ENCODE peak calls at places on chromosome 2, in eight cellular contexts. One of them, this sample, is unnamed.
A peak's percentile ranks its signal among the peaks of the same experiment; 100 is the strongest.

GRCh38 chr2:26244479-26245230 is at the start of the genes HADHA and HADHB:
- DNase-seq in GM23248: peak; percentile 94
- DNase-seq in fibroblast of lung: peak; percentile 84
- DNase-seq in fibroblast of pulmonary artery: peak; percentile 94
- DNase-seq in ovary: peak; percentile 90
- DNase-seq in foreskin fibroblast: peak; percentile 96
- DNase-seq in A549: peak; percentile 97
- DNase-seq in GM06990: peak; percentile 92
- DNase-seq in this sample: peak; percentile 69

GRCh38 chr2:63444565-63445288 is 143.6 kb downstream of the WDPCP start:
- DNase-seq in GM06990: peak; percentile 16
- DNase-seq in fibroblast of pulmonary artery: no peak
- DNase-seq in ovary: no peak
- DNase-seq in A549: no peak
- DNase-seq in foreskin fibroblast: no peak
- DNase-seq in fibroblast of lung: no peak
- DNase-seq in GM23248: no peak
- DNase-seq in this sample: no peak

GRCh38 chr2:186984966-186985365 is 136.0 kb upstream of the ZSWIM2 start:
- DNase-seq in fibroblast of lung: no peak
- DNase-seq in fibroblast of pulmonary artery: no peak
- DNase-seq in ovary: no peak
- DNase-seq in foreskin fibroblast: no peak
- DNase-seq in A549: no peak
- DNase-seq in GM06990: no peak
- DNase-seq in GM23248: no peak
- DNase-seq in this sample: no peak

GRCh38 chr2:172100080-172101007 is 2.4 kb downstream of the DLX2 start:
- DNase-seq in fibroblast of lung: no peak
- DNase-seq in fibroblast of pulmonary artery: no peak
- DNase-seq in GM06990: no peak
- DNase-seq in A549: no peak
- DNase-seq in GM23248: peak; percentile 68
- DNase-seq in ovary: no peak
- DNase-seq in foreskin fibroblast: peak; percentile 27
- DNase-seq in this sample: no peak

GRCh38 chr2:176518823-176519222 is 249.6 kb downstream of the MTX2 start:
- DNase-seq in A549: peak; percentile 2
- DNase-seq in GM23248: no peak
- DNase-seq in foreskin fibroblast: no peak
- DNase-seq in ovary: no peak
- DNase-seq in fibroblast of lung: no peak
- DNase-seq in fibroblast of pulmonary artery: peak; percentile 36
- DNase-seq in GM06990: no peak
- DNase-seq in this sample: no peak

GRCh38 chr2:156649596-156649995 is 213.4 kb downstream of the GPD2 start:
- DNase-seq in fibroblast of pulmonary artery: no peak
- DNase-seq in GM06990: no peak
- DNase-seq in foreskin fibroblast: no peak
- DNase-seq in fibroblast of lung: peak; percentile 3
- DNase-seq in A549: no peak
- DNase-seq in ovary: no peak
- DNase-seq in GM23248: no peak
- DNase-seq in this sample: peak; percentile 32

GRCh38 chr2:69576895-69577294 is 66.6 kb downstream of the AAK1 start:
- DNase-seq in fibroblast of lung: no peak
- DNase-seq in foreskin fibroblast: peak; percentile 74
- DNase-seq in GM06990: no peak
- DNase-seq in fibroblast of pulmonary artery: no peak
- DNase-seq in ovary: no peak
- DNase-seq in A549: no peak
- DNase-seq in GM23248: peak; percentile 41
- DNase-seq in this sample: no peak

GRCh38 chr2:88818381-88818780 is 126.9 kb downstream of the RPIA start:
- DNase-seq in A549: no peak
- DNase-seq in fibroblast of lung: no peak
- DNase-seq in GM23248: no peak
- DNase-seq in ovary: no peak
- DNase-seq in GM06990: no peak
- DNase-seq in fibroblast of pulmonary artery: peak; percentile 43
- DNase-seq in foreskin fibroblast: no peak
- DNase-seq in this sample: no peak

GRCh38 chr2:56474412-56475158 is 290.8 kb downstream of the CCDC85A start:
- DNase-seq in A549: peak; percentile 5
- DNase-seq in fibroblast of pulmonary artery: peak; percentile 54
- DNase-seq in fibroblast of lung: peak; percentile 52
- DNase-seq in GM06990: no peak
- DNase-seq in foreskin fibroblast: no peak
- DNase-seq in ovary: no peak
- DNase-seq in GM23248: peak; percentile 31
- DNase-seq in this sample: peak; percentile 24

GRCh38 chr2:218865999-218866398 is 6.4 kb downstream of the WNT6 start:
- DNase-seq in fibroblast of pulmonary artery: no peak
- DNase-seq in A549: no peak
- DNase-seq in GM23248: no peak
- DNase-seq in GM06990: no peak
- DNase-seq in fibroblast of lung: no peak
- DNase-seq in ovary: no peak
- DNase-seq in foreskin fibroblast: no peak
- DNase-seq in this sample: no peak

GRCh38 chr2:118202707-118203303 is 114.5 kb downstream of the INSIG2 start:
- DNase-seq in fibroblast of lung: peak; percentile 29
- DNase-seq in ovary: no peak
- DNase-seq in A549: peak; percentile 54
- DNase-seq in GM06990: no peak
- DNase-seq in foreskin fibroblast: peak; percentile 74
- DNase-seq in GM23248: peak; percentile 80
- DNase-seq in fibroblast of pulmonary artery: peak; percentile 59
- DNase-seq in this sample: peak; percentile 18

GRCh38 chr2:144501118-144501517 is 18.8 kb downstream of the ZEB2 start:
- DNase-seq in fibroblast of pulmonary artery: peak; percentile 21
- DNase-seq in GM23248: peak; percentile 45
- DNase-seq in fibroblast of lung: peak; percentile 64
- DNase-seq in foreskin fibroblast: peak; percentile 80
- DNase-seq in ovary: no peak
- DNase-seq in GM06990: no peak
- DNase-seq in A549: no peak
- DNase-seq in this sample: no peak

GRCh38 chr2:220147186-220147585 is 519.8 kb downstream of the SLC4A3 start:
- DNase-seq in GM06990: no peak
- DNase-seq in GM23248: peak; percentile 75
- DNase-seq in ovary: no peak
- DNase-seq in A549: no peak
- DNase-seq in fibroblast of lung: peak; percentile 92
- DNase-seq in foreskin fibroblast: peak; percentile 57
- DNase-seq in fibroblast of pulmonary artery: peak; percentile 14
- DNase-seq in this sample: peak; percentile 60

DNA sequence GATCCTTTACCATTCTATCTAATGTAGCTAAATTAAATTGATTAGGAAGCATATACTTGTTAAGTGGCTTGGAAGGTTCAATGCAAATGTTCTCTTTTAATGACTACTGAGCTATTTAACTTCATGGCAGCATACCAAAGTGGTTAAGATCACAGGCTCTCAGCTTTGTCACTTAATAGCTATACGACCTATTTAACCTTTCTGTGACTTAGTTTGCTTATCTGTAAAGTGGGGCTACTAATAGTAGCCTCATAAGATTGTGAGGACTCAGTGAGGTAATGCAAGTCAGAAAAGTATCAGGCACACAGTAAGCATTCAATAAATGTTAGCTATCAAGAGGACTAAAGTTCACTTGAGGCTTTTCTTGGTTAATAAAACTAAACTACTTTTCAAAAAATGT is 4.3 kb downstream of the CKAP2L start:
- DNase-seq in fibroblast of pulmonary artery: no peak
- DNase-seq in A549: no peak
- DNase-seq in GM23248: no peak
- DNase-seq in ovary: no peak
- DNase-seq in foreskin fibroblast: no peak
- DNase-seq in GM06990: no peak
- DNase-seq in fibroblast of lung: no peak
- DNase-seq in this sample: no peak
- H3K4me3 ChIP-seq in fibroblast of pulmonary artery: no peak overlapping the region
- H3K4me3 ChIP-seq in A549: no peak overlapping the region
- H3K4me3 ChIP-seq in GM23248: no peak overlapping the region
- H3K4me3 ChIP-seq in ovary: no peak overlapping the region
- H3K4me3 ChIP-seq in foreskin fibroblast: no peak overlapping the region
- H3K4me3 ChIP-seq in GM06990: no peak overlapping the region
- H3K4me3 ChIP-seq in fibroblast of lung: no peak overlapping the region
- H3K4me3 ChIP-seq in this sample: no peak overlapping the region

GRCh38 chr2:54465143-54465542 is 9.0 kb downstream of the SPTBN1 start:
- DNase-seq in foreskin fibroblast: no peak
- DNase-seq in fibroblast of lung: no peak
- DNase-seq in fibroblast of pulmonary artery: no peak
- DNase-seq in GM23248: no peak
- DNase-seq in ovary: no peak
- DNase-seq in GM06990: no peak
- DNase-seq in A549: no peak
- DNase-seq in this sample: no peak

GRCh38 chr2:54464334-54464733 is 8.2 kb downstream of the SPTBN1 start:
- DNase-seq in A549: no peak
- DNase-seq in GM06990: no peak
- DNase-seq in GM23248: no peak
- DNase-seq in fibroblast of lung: no peak
- DNase-seq in fibroblast of pulmonary artery: no peak
- DNase-seq in foreskin fibroblast: no peak
- DNase-seq in ovary: no peak
- DNase-seq in this sample: no peak

GRCh38 chr2:54457326-54458023 is 1.3 kb downstream of the SPTBN1 start:
- DNase-seq in GM06990: peak; percentile 43
- DNase-seq in foreskin fibroblast: peak; percentile 56
- DNase-seq in ovary: peak; percentile 23
- DNase-seq in GM23248: peak; percentile 67
- DNase-seq in A549: peak; percentile 39
- DNase-seq in fibroblast of pulmonary artery: no peak
- DNase-seq in fibroblast of lung: peak; percentile 33
- DNase-seq in this sample: no peak

GRCh38 chr2:54459037-54459441 is 2.9 kb downstream of the SPTBN1 start:
- DNase-seq in A549: peak; percentile 32
- DNase-seq in fibroblast of lung: peak; percentile 63
- DNase-seq in GM06990: no peak
- DNase-seq in foreskin fibroblast: peak; percentile 76
- DNase-seq in ovary: no peak
- DNase-seq in GM23248: peak; percentile 90
- DNase-seq in fibroblast of pulmonary artery: peak; percentile 73
- DNase-seq in this sample: no peak

GRCh38 chr2:54461251-54461650 is 5.1 kb downstream of the SPTBN1 start:
- DNase-seq in fibroblast of pulmonary artery: peak; percentile 87
- DNase-seq in ovary: no peak
- DNase-seq in fibroblast of lung: no peak
- DNase-seq in GM23248: peak; percentile 84
- DNase-seq in foreskin fibroblast: peak; percentile 75
- DNase-seq in A549: no peak
- DNase-seq in GM06990: no peak
- DNase-seq in this sample: no peak
- H3K4me3 ChIP-seq in fibroblast of pulmonary artery: no peak overlapping the region
- H3K4me3 ChIP-seq in ovary: no peak overlapping the region
- H3K4me3 ChIP-seq in fibroblast of lung: no peak overlapping the region
- H3K4me3 ChIP-seq in GM23248: no peak overlapping the region
- H3K4me3 ChIP-seq in foreskin fibroblast: no peak overlapping the region
- H3K4me3 ChIP-seq in A549: no peak overlapping the region
- H3K4me3 ChIP-seq in GM06990: no peak overlapping the region
- H3K4me3 ChIP-seq in this sample: no peak overlapping the region

DNA sequence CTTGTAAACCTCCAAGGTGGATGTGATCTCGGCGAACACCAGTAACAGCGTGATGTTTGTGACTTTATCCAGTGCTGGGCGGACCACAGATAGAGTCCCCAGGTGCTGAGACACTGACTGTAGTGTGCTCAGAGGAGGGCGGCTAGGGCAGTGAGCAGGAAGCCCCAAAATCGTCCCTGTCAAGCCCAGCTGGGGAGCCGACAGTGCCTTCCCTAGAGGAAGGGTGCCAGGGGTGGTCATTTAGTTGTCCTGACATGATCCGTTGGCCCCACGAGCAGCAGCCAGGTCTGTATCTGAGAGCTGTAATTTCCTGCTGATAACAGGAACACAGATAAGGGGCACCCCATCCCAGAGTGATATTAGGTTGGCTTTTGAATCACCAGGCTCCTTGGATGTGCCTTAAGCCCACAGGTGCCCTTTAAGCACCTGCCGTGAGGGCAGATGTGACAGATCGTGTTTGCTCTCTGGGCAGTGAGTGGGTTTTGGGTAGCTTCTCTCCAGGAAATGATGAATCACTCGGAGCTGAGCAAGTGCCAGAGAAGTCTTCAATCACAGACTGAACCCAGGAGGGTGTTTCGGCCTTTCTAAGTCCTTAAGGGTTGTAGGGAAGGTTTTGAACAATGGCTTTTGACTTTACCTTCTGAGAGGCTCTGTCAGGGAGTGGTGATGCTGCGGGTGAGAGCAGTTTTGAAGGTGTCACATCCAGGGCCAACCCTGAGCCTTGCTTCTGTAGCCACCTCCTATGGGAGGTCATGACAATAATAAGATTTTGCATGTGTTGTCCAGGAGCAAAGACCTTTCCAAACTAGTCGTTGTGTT is 7.7 kb downstream of the LPIN1 start:
- DNase-seq in GM06990: peak; percentile 67
- DNase-seq in fibroblast of pulmonary artery: peak; percentile 67
- DNase-seq in A549: peak; percentile 37
- DNase-seq in GM23248: peak; percentile 79
- DNase-seq in ovary: no peak
- DNase-seq in foreskin fibroblast: peak; percentile 68
- DNase-seq in fibroblast of lung: peak; percentile 75
- DNase-seq in this sample: peak; percentile 27
- H3K4me3 ChIP-seq in GM06990: peak overlapping the region; percentile 38
- H3K4me3 ChIP-seq in fibroblast of pulmonary artery: no peak overlapping the region
- H3K4me3 ChIP-seq in A549: no peak overlapping the region
- H3K4me3 ChIP-seq in GM23248: no peak overlapping the region
- H3K4me3 ChIP-seq in ovary: no peak overlapping the region
- H3K4me3 ChIP-seq in foreskin fibroblast: no peak overlapping the region
- H3K4me3 ChIP-seq in fibroblast of lung: no peak overlapping the region
- H3K4me3 ChIP-seq in this sample: no peak overlapping the region

GRCh38 chr2:197943731-197944130 is 139.3 kb downstream of the PLCL1 start:
- DNase-seq in ovary: no peak
- DNase-seq in fibroblast of pulmonary artery: no peak
- DNase-seq in GM06990: no peak
- DNase-seq in GM23248: no peak
- DNase-seq in fibroblast of lung: no peak
- DNase-seq in foreskin fibroblast: no peak
- DNase-seq in A549: no peak
- DNase-seq in this sample: no peak

GRCh38 chr2:197949224-197949623 is 144.8 kb downstream of the PLCL1 start:
- DNase-seq in ovary: no peak
- DNase-seq in fibroblast of pulmonary artery: no peak
- DNase-seq in GM06990: no peak
- DNase-seq in foreskin fibroblast: no peak
- DNase-seq in A549: no peak
- DNase-seq in GM23248: no peak
- DNase-seq in fibroblast of lung: no peak
- DNase-seq in this sample: no peak

GRCh38 chr2:197944416-197944815 is 140.0 kb downstream of the PLCL1 start:
- DNase-seq in GM06990: no peak
- DNase-seq in fibroblast of lung: no peak
- DNase-seq in foreskin fibroblast: no peak
- DNase-seq in fibroblast of pulmonary artery: no peak
- DNase-seq in ovary: no peak
- DNase-seq in A549: no peak
- DNase-seq in GM23248: no peak
- DNase-seq in this sample: no peak

GRCh38 chr2:197947219-197947757 is 142.9 kb downstream of the PLCL1 start:
- DNase-seq in fibroblast of lung: no peak
- DNase-seq in foreskin fibroblast: no peak
- DNase-seq in fibroblast of pulmonary artery: no peak
- DNase-seq in GM23248: no peak
- DNase-seq in ovary: no peak
- DNase-seq in A549: no peak
- DNase-seq in GM06990: no peak
- DNase-seq in this sample: no peak

GRCh38 chr2:197946562-197946961 is 142.2 kb downstream of the PLCL1 start:
- DNase-seq in fibroblast of pulmonary artery: peak; percentile 33
- DNase-seq in ovary: peak; percentile 10
- DNase-seq in GM23248: peak; percentile 39
- DNase-seq in fibroblast of lung: peak; percentile 6
- DNase-seq in GM06990: no peak
- DNase-seq in foreskin fibroblast: peak; percentile 40
- DNase-seq in A549: no peak
- DNase-seq in this sample: peak; percentile 40
- H3K4me3 ChIP-seq in fibroblast of pulmonary artery: no peak overlapping the region
- H3K4me3 ChIP-seq in ovary: no peak overlapping the region
- H3K4me3 ChIP-seq in GM23248: no peak overlapping the region
- H3K4me3 ChIP-seq in fibroblast of lung: no peak overlapping the region
- H3K4me3 ChIP-seq in GM06990: no peak overlapping the region
- H3K4me3 ChIP-seq in foreskin fibroblast: no peak overlapping the region
- H3K4me3 ChIP-seq in A549: no peak overlapping the region
- H3K4me3 ChIP-seq in this sample: no peak overlapping the region